ENCODE peak calls at places on chromosomes 2 and 18, in nine cellular contexts. One of them, this sample, is unnamed.

GRCh38 chr2:32904711-32905110 is 42.0 kb upstream of the LTBP1 start:
- DNase-seq in naive thymus-derived CD4-positive, alpha-beta T cell: no peak
- DNase-seq in CD8-positive, alpha-beta T cell: no peak
- DNase-seq in skeletal muscle cell: no peak
- DNase-seq in Calu3: no peak
- DNase-seq in adrenal gland: no peak
- DNase-seq in ecto neural progenitor cell: no peak
- DNase-seq in EH: no peak
- DNase-seq in nucleus accumbens: no peak
- DNase-seq in this sample: no peak

GRCh38 chr2:67878743-67879142 is 184.1 kb downstream of the C1D start:
- DNase-seq in ecto neural progenitor cell: no peak
- DNase-seq in adrenal gland: no peak
- DNase-seq in Calu3: no peak
- DNase-seq in CD8-positive, alpha-beta T cell: no peak
- DNase-seq in EH: no peak
- DNase-seq in naive thymus-derived CD4-positive, alpha-beta T cell: no peak
- DNase-seq in skeletal muscle cell: no peak
- DNase-seq in nucleus accumbens: no peak
- DNase-seq in this sample: no peak

GRCh38 chr2:54483426-54483825 is 27.3 kb downstream of the SPTBN1 start:
- DNase-seq in ecto neural progenitor cell: no peak
- DNase-seq in skeletal muscle cell: no peak
- DNase-seq in EH: peak; percentile 77
- DNase-seq in naive thymus-derived CD4-positive, alpha-beta T cell: no peak
- DNase-seq in nucleus accumbens: no peak
- DNase-seq in adrenal gland: no peak
- DNase-seq in Calu3: no peak
- DNase-seq in CD8-positive, alpha-beta T cell: no peak
- DNase-seq in this sample: peak; percentile 22

GRCh38 chr18:46711444-46711863 is 45.4 kb downstream of the ST8SIA5 start:
- DNase-seq in EH: no peak
- DNase-seq in Calu3: no peak
- DNase-seq in skeletal muscle cell: peak; percentile 12
- DNase-seq in adrenal gland: no peak
- DNase-seq in naive thymus-derived CD4-positive, alpha-beta T cell: no peak
- DNase-seq in ecto neural progenitor cell: no peak
- DNase-seq in CD8-positive, alpha-beta T cell: no peak
- DNase-seq in nucleus accumbens: no peak
- DNase-seq in this sample: no peak

GRCh38 chr18:46723856-46724415 is 32.9 kb downstream of the ST8SIA5 start:
- DNase-seq in naive thymus-derived CD4-positive, alpha-beta T cell: no peak
- DNase-seq in CD8-positive, alpha-beta T cell: no peak
- DNase-seq in EH: no peak
- DNase-seq in Calu3: no peak
- DNase-seq in ecto neural progenitor cell: peak; percentile 27
- DNase-seq in nucleus accumbens: no peak
- DNase-seq in skeletal muscle cell: no peak
- DNase-seq in adrenal gland: no peak
- DNase-seq in this sample: no peak

GRCh38 chr2:231393149-231394131 is 2.1 kb upstream of the B3GNT7 start:
- DNase-seq in EH: no peak
- DNase-seq in skeletal muscle cell: no peak
- DNase-seq in ecto neural progenitor cell: peak; percentile 44
- DNase-seq in Calu3: no peak
- DNase-seq in adrenal gland: peak; percentile 37
- DNase-seq in naive thymus-derived CD4-positive, alpha-beta T cell: no peak
- DNase-seq in CD8-positive, alpha-beta T cell: no peak
- DNase-seq in nucleus accumbens: no peak
- DNase-seq in this sample: no peak

GRCh38 chr2:101960903-101961286 is 30.9 kb upstream of the IL1R2 start:
- DNase-seq in skeletal muscle cell: no peak
- DNase-seq in CD8-positive, alpha-beta T cell: no peak
- DNase-seq in EH: no peak
- DNase-seq in ecto neural progenitor cell: no peak
- DNase-seq in naive thymus-derived CD4-positive, alpha-beta T cell: no peak
- DNase-seq in Calu3: no peak
- DNase-seq in nucleus accumbens: no peak
- DNase-seq in adrenal gland: no peak
- DNase-seq in this sample: no peak

GRCh38 chr2:166180951-166181812 is 53.4 kb upstream of the SCN1A start:
- DNase-seq in adrenal gland: peak; percentile 62
- DNase-seq in ecto neural progenitor cell: peak; percentile 56
- DNase-seq in naive thymus-derived CD4-positive, alpha-beta T cell: no peak
- DNase-seq in CD8-positive, alpha-beta T cell: no peak
- DNase-seq in Calu3: peak; percentile 71
- DNase-seq in EH: peak; percentile 64
- DNase-seq in nucleus accumbens: no peak
- DNase-seq in skeletal muscle cell: no peak
- DNase-seq in this sample: peak; percentile 45

GRCh38 chr2:16055848-16056580 is 115.7 kb downstream of the MYCN start:
- DNase-seq in CD8-positive, alpha-beta T cell: no peak
- DNase-seq in nucleus accumbens: no peak
- DNase-seq in naive thymus-derived CD4-positive, alpha-beta T cell: no peak
- DNase-seq in Calu3: no peak
- DNase-seq in EH: no peak
- DNase-seq in skeletal muscle cell: no peak
- DNase-seq in ecto neural progenitor cell: no peak
- DNase-seq in adrenal gland: peak; percentile 24
- DNase-seq in this sample: no peak

GRCh38 chr2:142965464-142965863 is 88.0 kb downstream of the KYNU start:
- DNase-seq in EH: peak; percentile 74
- DNase-seq in Calu3: no peak
- DNase-seq in naive thymus-derived CD4-positive, alpha-beta T cell: no peak
- DNase-seq in nucleus accumbens: no peak
- DNase-seq in skeletal muscle cell: peak; percentile 37
- DNase-seq in CD8-positive, alpha-beta T cell: no peak
- DNase-seq in ecto neural progenitor cell: no peak
- DNase-seq in adrenal gland: no peak
- DNase-seq in this sample: no peak

GRCh38 chr2:217951521-217952247 is 51.1 kb downstream of the TNS1 start:
- DNase-seq in nucleus accumbens: no peak
- DNase-seq in skeletal muscle cell: no peak
- DNase-seq in Calu3: no peak
- DNase-seq in CD8-positive, alpha-beta T cell: no peak
- DNase-seq in adrenal gland: no peak
- DNase-seq in EH: no peak
- DNase-seq in naive thymus-derived CD4-positive, alpha-beta T cell: no peak
- DNase-seq in ecto neural progenitor cell: no peak
- DNase-seq in this sample: no peak

GRCh38 chr2:227870710-227871374 is 589 bp upstream of the DAW1 start:
- DNase-seq in ecto neural progenitor cell: no peak
- DNase-seq in CD8-positive, alpha-beta T cell: no peak
- DNase-seq in nucleus accumbens: no peak
- DNase-seq in skeletal muscle cell: no peak
- DNase-seq in naive thymus-derived CD4-positive, alpha-beta T cell: no peak
- DNase-seq in adrenal gland: no peak
- DNase-seq in EH: peak; percentile 75
- DNase-seq in Calu3: peak; percentile 37
- DNase-seq in this sample: peak; percentile 59

GRCh38 chr2:122955761-122956160 is 1069.3 kb upstream of the CNTNAP5 start:
- DNase-seq in CD8-positive, alpha-beta T cell: no peak
- DNase-seq in ecto neural progenitor cell: no peak
- DNase-seq in naive thymus-derived CD4-positive, alpha-beta T cell: no peak
- DNase-seq in EH: no peak
- DNase-seq in adrenal gland: no peak
- DNase-seq in skeletal muscle cell: no peak
- DNase-seq in nucleus accumbens: no peak
- DNase-seq in Calu3: no peak
- DNase-seq in this sample: no peak

GRCh38 chr18:24734058-24734457 is 273.6 kb downstream of the HRH4 start:
- DNase-seq in ecto neural progenitor cell: peak; percentile 58
- DNase-seq in Calu3: peak; percentile 19
- DNase-seq in CD8-positive, alpha-beta T cell: no peak
- DNase-seq in naive thymus-derived CD4-positive, alpha-beta T cell: no peak
- DNase-seq in skeletal muscle cell: no peak
- DNase-seq in EH: no peak
- DNase-seq in nucleus accumbens: no peak
- DNase-seq in adrenal gland: no peak
- DNase-seq in this sample: no peak

GRCh38 chr2:79982445-79982844 is 322.1 kb downstream of the LRRTM1 start:
- DNase-seq in naive thymus-derived CD4-positive, alpha-beta T cell: no peak
- DNase-seq in CD8-positive, alpha-beta T cell: no peak
- DNase-seq in EH: no peak
- DNase-seq in ecto neural progenitor cell: peak; percentile 51
- DNase-seq in Calu3: peak; percentile 18
- DNase-seq in skeletal muscle cell: no peak
- DNase-seq in nucleus accumbens: no peak
- DNase-seq in adrenal gland: no peak
- DNase-seq in this sample: no peak

GRCh38 chr2:179850188-179850587 is 11.2 kb downstream of the ZNF385B start:
- DNase-seq in adrenal gland: no peak
- DNase-seq in ecto neural progenitor cell: no peak
- DNase-seq in nucleus accumbens: no peak
- DNase-seq in naive thymus-derived CD4-positive, alpha-beta T cell: no peak
- DNase-seq in CD8-positive, alpha-beta T cell: no peak
- DNase-seq in skeletal muscle cell: no peak
- DNase-seq in Calu3: no peak
- DNase-seq in EH: peak; percentile 72
- DNase-seq in this sample: no peak

GRCh38 chr2:74917702-74918619 is 40.5 kb upstream of the POLE4 start:
- DNase-seq in EH: peak; percentile 99
- DNase-seq in Calu3: peak; percentile 22
- DNase-seq in naive thymus-derived CD4-positive, alpha-beta T cell: no peak
- DNase-seq in ecto neural progenitor cell: no peak
- DNase-seq in adrenal gland: no peak
- DNase-seq in nucleus accumbens: no peak
- DNase-seq in skeletal muscle cell: peak; percentile 19
- DNase-seq in CD8-positive, alpha-beta T cell: no peak
- DNase-seq in this sample: peak; percentile 42

GRCh38 chr2:170873035-170873692 is 55.9 kb upstream of the GORASP2 start:
- DNase-seq in CD8-positive, alpha-beta T cell: peak; percentile 46
- DNase-seq in naive thymus-derived CD4-positive, alpha-beta T cell: peak; percentile 41
- DNase-seq in EH: peak; percentile 69
- DNase-seq in skeletal muscle cell: no peak
- DNase-seq in ecto neural progenitor cell: peak; percentile 87
- DNase-seq in Calu3: peak; percentile 85
- DNase-seq in adrenal gland: peak; percentile 80
- DNase-seq in nucleus accumbens: peak; percentile 11
- DNase-seq in this sample: peak; percentile 71

GRCh38 chr18:79572093-79572780 is 107.4 kb upstream of the CTDP1 start:
- DNase-seq in naive thymus-derived CD4-positive, alpha-beta T cell: no peak
- DNase-seq in skeletal muscle cell: no peak
- DNase-seq in nucleus accumbens: no peak
- DNase-seq in EH: no peak
- DNase-seq in Calu3: no peak
- DNase-seq in CD8-positive, alpha-beta T cell: no peak
- DNase-seq in ecto neural progenitor cell: no peak
- DNase-seq in adrenal gland: no peak
- DNase-seq in this sample: no peak

GRCh38 chr2:240138275-240138984 is 2.0 kb downstream of the OTOS start:
- DNase-seq in nucleus accumbens: no peak
- DNase-seq in Calu3: peak; percentile 27
- DNase-seq in ecto neural progenitor cell: peak; percentile 46
- DNase-seq in EH: no peak
- DNase-seq in CD8-positive, alpha-beta T cell: no peak
- DNase-seq in skeletal muscle cell: no peak
- DNase-seq in adrenal gland: peak; percentile 9
- DNase-seq in naive thymus-derived CD4-positive, alpha-beta T cell: no peak
- DNase-seq in this sample: no peak

GRCh38 chr18:70454705-70455322 is 166.0 kb downstream of the SOCS6 start:
- DNase-seq in adrenal gland: peak; percentile 28
- DNase-seq in CD8-positive, alpha-beta T cell: no peak
- DNase-seq in nucleus accumbens: no peak
- DNase-seq in ecto neural progenitor cell: no peak
- DNase-seq in naive thymus-derived CD4-positive, alpha-beta T cell: peak; percentile 8
- DNase-seq in EH: peak; percentile 71
- DNase-seq in skeletal muscle cell: no peak
- DNase-seq in Calu3: peak; percentile 62
- DNase-seq in this sample: peak; percentile 38

GRCh38 chr2:28583899-28584553 is 88.2 kb downstream of the PLB1 start:
- DNase-seq in Calu3: peak; percentile 86
- DNase-seq in EH: peak; percentile 96
- DNase-seq in skeletal muscle cell: peak; percentile 87
- DNase-seq in ecto neural progenitor cell: peak; percentile 43
- DNase-seq in CD8-positive, alpha-beta T cell: no peak
- DNase-seq in nucleus accumbens: peak; percentile 71
- DNase-seq in adrenal gland: peak; percentile 81
- DNase-seq in naive thymus-derived CD4-positive, alpha-beta T cell: no peak
- DNase-seq in this sample: peak; percentile 99

GRCh38 chr2:127671557-127672302 is 3.6 kb downstream of the LIMS2 start:
- DNase-seq in Calu3: no peak
- DNase-seq in ecto neural progenitor cell: no peak
- DNase-seq in CD8-positive, alpha-beta T cell: no peak
- DNase-seq in adrenal gland: no peak
- DNase-seq in EH: no peak
- DNase-seq in naive thymus-derived CD4-positive, alpha-beta T cell: no peak
- DNase-seq in nucleus accumbens: no peak
- DNase-seq in skeletal muscle cell: no peak
- DNase-seq in this sample: no peak

GRCh38 chr2:84160461-84160860 is 298.6 kb downstream of the SUCLG1 start:
- DNase-seq in nucleus accumbens: no peak
- DNase-seq in naive thymus-derived CD4-positive, alpha-beta T cell: no peak
- DNase-seq in skeletal muscle cell: no peak
- DNase-seq in EH: no peak
- DNase-seq in adrenal gland: no peak
- DNase-seq in Calu3: no peak
- DNase-seq in CD8-positive, alpha-beta T cell: no peak
- DNase-seq in ecto neural progenitor cell: no peak
- DNase-seq in this sample: no peak

GRCh38 chr18:3607309-3608098 is 157.5 kb downstream of the TGIF1 start:
- DNase-seq in Calu3: no peak
- DNase-seq in CD8-positive, alpha-beta T cell: no peak
- DNase-seq in naive thymus-derived CD4-positive, alpha-beta T cell: no peak
- DNase-seq in ecto neural progenitor cell: no peak
- DNase-seq in skeletal muscle cell: no peak
- DNase-seq in EH: no peak
- DNase-seq in adrenal gland: no peak
- DNase-seq in nucleus accumbens: no peak
- DNase-seq in this sample: no peak

GRCh38 chr2:85185431-85185940 is 52.3 kb downstream of the TCF7L1 start:
- DNase-seq in EH: peak; percentile 39
- DNase-seq in CD8-positive, alpha-beta T cell: no peak
- DNase-seq in nucleus accumbens: no peak
- DNase-seq in ecto neural progenitor cell: no peak
- DNase-seq in adrenal gland: no peak
- DNase-seq in naive thymus-derived CD4-positive, alpha-beta T cell: no peak
- DNase-seq in skeletal muscle cell: no peak
- DNase-seq in Calu3: no peak
- DNase-seq in this sample: no peak

GRCh38 chr2:157233506-157233905 is 24.0 kb upstream of the GALNT5 start:
- DNase-seq in CD8-positive, alpha-beta T cell: no peak
- DNase-seq in adrenal gland: no peak
- DNase-seq in nucleus accumbens: no peak
- DNase-seq in EH: peak; percentile 77
- DNase-seq in naive thymus-derived CD4-positive, alpha-beta T cell: no peak
- DNase-seq in Calu3: no peak
- DNase-seq in ecto neural progenitor cell: no peak
- DNase-seq in skeletal muscle cell: no peak
- DNase-seq in this sample: no peak

GRCh38 chr2:108194409-108195132 is 45.2 kb upstream of the SULT1C3 start:
- DNase-seq in skeletal muscle cell: no peak
- DNase-seq in nucleus accumbens: no peak
- DNase-seq in naive thymus-derived CD4-positive, alpha-beta T cell: no peak
- DNase-seq in adrenal gland: no peak
- DNase-seq in EH: peak; percentile 10
- DNase-seq in CD8-positive, alpha-beta T cell: no peak
- DNase-seq in Calu3: no peak
- DNase-seq in ecto neural progenitor cell: no peak
- DNase-seq in this sample: no peak

GRCh38 chr2:7020939-7021470 is 103.8 kb downstream of the RNF144A start:
- DNase-seq in nucleus accumbens: no peak
- DNase-seq in naive thymus-derived CD4-positive, alpha-beta T cell: no peak
- DNase-seq in adrenal gland: no peak
- DNase-seq in CD8-positive, alpha-beta T cell: no peak
- DNase-seq in Calu3: no peak
- DNase-seq in ecto neural progenitor cell: peak; percentile 31
- DNase-seq in EH: no peak
- DNase-seq in skeletal muscle cell: no peak
- DNase-seq in this sample: no peak

GRCh38 chr2:163044116-163044515 is 205.5 kb upstream of the KCNH7 start:
- DNase-seq in nucleus accumbens: no peak
- DNase-seq in Calu3: peak; percentile 22
- DNase-seq in naive thymus-derived CD4-positive, alpha-beta T cell: no peak
- DNase-seq in skeletal muscle cell: no peak
- DNase-seq in EH: no peak
- DNase-seq in CD8-positive, alpha-beta T cell: no peak
- DNase-seq in adrenal gland: no peak
- DNase-seq in ecto neural progenitor cell: no peak
- DNase-seq in this sample: no peak

GRCh38 chr2:54522624-54523281 is 66.6 kb downstream of the SPTBN1 start:
- DNase-seq in naive thymus-derived CD4-positive, alpha-beta T cell: peak; percentile 65
- DNase-seq in skeletal muscle cell: no peak
- DNase-seq in CD8-positive, alpha-beta T cell: peak; percentile 25
- DNase-seq in nucleus accumbens: no peak
- DNase-seq in adrenal gland: peak; percentile 70
- DNase-seq in EH: peak; percentile 61
- DNase-seq in Calu3: peak; percentile 82
- DNase-seq in ecto neural progenitor cell: no peak
- DNase-seq in this sample: peak; percentile 64